ENCODE peak calls at places on chromosomes 16 and 17, in nine cellular contexts. J, B, S, Q, L, Z, Y, U and G are unnamed samples.

GRCh38 chr17:61416540-61417363 is 17.1 kb downstream of the TBX2 start:
- DNase-seq in S (peak; percentile 87), Y (peak; percentile 90), L (peak; percentile 81), B (peak; percentile 90), Q (peak; percentile 81), J (peak; percentile 89), U (no peak), Z (peak; percentile 97), G (peak; percentile 84)

GRCh38 chr16:72566174-72566573 is 394.2 kb upstream of the PMFBP1 start:
- DNase-seq in B (no peak), J (no peak), Z (no peak), L (no peak), Q (no peak), Y (no peak), U (no peak), S (no peak), G (no peak)

GRCh38 chr16:73057369-73058210 is 9.7 kb upstream of the ZFHX3 start:
- DNase-seq in Z (peak; percentile 61), U (no peak), L (no peak), S (peak; percentile 47), Y (peak; percentile 48), Q (peak; percentile 39), J (peak; percentile 36), B (no peak), G (no peak)

GRCh38 chr17:37789166-37789565 is 44.3 kb upstream of the HNF1B start:
- DNase-seq in Y (no peak), L (no peak), Z (no peak), B (no peak), U (no peak), S (no peak), Q (no peak), J (no peak), G (no peak)

GRCh38 chr17:48561894-48562810 is 16.0 kb downstream of the HOXB4 start:
- DNase-seq in U (no peak), Q (no peak), J (no peak), Z (no peak), Y (no peak), B (no peak), S (no peak), L (no peak), G (no peak)

GRCh38 chr16:57648125-57648524 is 19.7 kb downstream of the ADGRG1 start:
- DNase-seq in S (no peak), B (no peak), J (no peak), Z (no peak), L (no peak), U (no peak), Q (no peak), Y (no peak), G (no peak)

GRCh38 chr17:39939588-39940419 is 12.3 kb downstream of the LRRC3C start:
- DNase-seq in Q (peak; percentile 95), S (peak; percentile 75), Z (no peak), L (peak; percentile 87), B (no peak), Y (no peak), U (peak; percentile 72), J (peak; percentile 96), G (peak; percentile 96)

GRCh38 chr17:69761767-69762321 is 313.2 kb upstream of the KCNJ16 start:
- DNase-seq in J (peak; percentile 97), Q (peak; percentile 97), Y (no peak), B (no peak), L (peak; percentile 85), U (peak; percentile 93), S (peak; percentile 88), Z (no peak), G (peak; percentile 95)

GRCh38 chr16:59907671-59908070 is 1173.6 kb upstream of the GOT2 start:
- DNase-seq in S (no peak), U (no peak), J (no peak), L (no peak), Z (peak; percentile 30), Q (no peak), B (no peak), Y (no peak), G (no peak)

GRCh38 chr17:76390003-76390421 is 5.6 kb downstream of the SPHK1 start:
- DNase-seq in Y (no peak), Z (peak; percentile 64), Q (no peak), S (no peak), B (no peak), J (peak; percentile 47), U (no peak), L (no peak), G (no peak)

GRCh38 chr17:77489898-77490265 is 349.1 kb downstream of the SEC14L1 start:
- DNase-seq in S (no peak), Y (peak; percentile 92), Q (no peak), L (no peak), U (no peak), B (peak; percentile 71), J (peak; percentile 29), Z (no peak), G (peak; percentile 33)

GRCh38 chr17:77487211-77487629 is 346.5 kb downstream of the SEC14L1 start:
- DNase-seq in J (no peak), L (no peak), Y (peak; percentile 8), Q (no peak), B (peak; percentile 57), U (no peak), S (no peak), Z (no peak), G (no peak)

GRCh38 chr17:77489239-77489897 is 348.6 kb downstream of the SEC14L1 start:
- DNase-seq in Q (no peak), Z (no peak), Y (peak; percentile 15), B (peak; percentile 59), U (no peak), L (no peak), J (no peak), S (no peak), G (no peak)

GRCh38 chr17:77488531-77489238 is 347.9 kb downstream of the SEC14L1 start:
- DNase-seq in Y (peak; percentile 17), L (no peak), Z (no peak), S (no peak), U (no peak), B (peak; percentile 76), Q (no peak), J (no peak), G (no peak)

GRCh38 chr17:77487677-77488530 is 347.1 kb downstream of the SEC14L1 start:
- DNase-seq in L (no peak), Y (peak; percentile 13), Q (no peak), J (no peak), S (no peak), B (peak; percentile 49), U (no peak), Z (no peak), G (no peak)
- TF ChIP-seq CTCF in L (no peak), Y (no peak), Q (no peak), J (no peak), S (no peak), B (no peak), U (no peak), Z (no peak), G (no peak)

GRCh38 chr16:30376508-30376907 is 1.9 kb downstream of the MYL11 start:
- DNase-seq in S (no peak), Y (no peak), B (no peak), Z (no peak), L (no peak), Q (no peak), U (no peak), J (no peak), G (no peak)
- H3K4me3 ChIP-seq in S (no peak overlapping the region), Y (no peak overlapping the region), B (no peak overlapping the region), Z (no peak overlapping the region), L (no peak overlapping the region), Q (no peak overlapping the region), U (no peak overlapping the region), J (no peak overlapping the region), G (no peak overlapping the region)

GRCh38 chr16:19711643-19712042 is 6.4 kb downstream of the KNOP1 start:
- DNase-seq in L (no peak), U (no peak), Q (no peak), Y (no peak), S (no peak), J (no peak), Z (no peak), B (no peak), G (no peak)

GRCh38 chr16:19712418-19713058 is 5.5 kb downstream of the KNOP1 start:
- DNase-seq in Z (no peak), S (no peak), Y (no peak), L (no peak), U (no peak), Q (no peak), B (no peak), J (no peak), G (no peak)

GRCh38 chr16:19710191-19710908 is 7.7 kb downstream of the KNOP1 start:
- DNase-seq in Y (no peak), Z (no peak), B (no peak), U (no peak), Q (no peak), S (no peak), J (no peak), L (no peak), G (no peak)

GRCh38 chr16:19709381-19710136 is 8.5 kb downstream of the KNOP1 start:
- DNase-seq in Y (no peak), Q (no peak), B (no peak), Z (no peak), J (no peak), U (no peak), S (no peak), L (no peak), G (no peak)

DNA sequence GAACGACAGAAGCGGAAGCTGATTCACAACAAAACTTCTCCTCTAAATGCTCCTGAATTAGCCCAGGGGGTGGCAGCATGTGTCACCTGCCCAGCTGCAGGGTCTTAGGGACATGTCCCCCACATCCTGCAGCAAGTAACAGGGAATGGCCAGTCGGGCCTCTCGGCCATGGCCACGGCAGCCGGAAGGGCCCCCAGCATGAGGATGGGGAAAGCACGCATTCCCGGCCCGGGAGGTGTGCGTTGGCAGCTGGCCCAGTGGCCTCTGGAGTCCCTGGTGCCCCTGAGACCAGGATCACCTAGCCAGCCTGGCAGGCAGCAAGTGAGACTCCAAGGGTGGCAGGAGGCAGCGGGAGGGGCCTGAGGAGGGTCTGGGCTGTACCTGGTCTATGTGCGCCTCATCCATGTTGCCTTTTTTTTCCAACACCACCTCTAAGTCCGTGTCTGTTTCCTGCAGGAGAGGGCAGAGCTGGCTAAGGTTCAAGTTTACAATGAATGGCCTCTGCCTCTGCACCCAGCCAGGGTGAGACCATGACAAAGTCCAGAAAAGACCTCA is 7.0 kb downstream of the KNOP1 start:
- DNase-seq in Q (no peak), B (no peak), Y (no peak), J (no peak), U (no peak), S (no peak), Z (no peak), L (no peak), G (no peak)
- TF ChIP-seq CTCF in Q (no peak), B (no peak), Y (no peak), J (no peak), U (no peak), S (no peak), Z (no peak), L (no peak), G (no peak)

GRCh38 chr17:54982399-54982798 is 13.8 kb downstream of the STXBP4 start:
- DNase-seq in Z (no peak), Q (peak; percentile 78), B (no peak), Y (no peak), J (peak; percentile 91), U (no peak), S (peak; percentile 84), L (peak; percentile 72), G (peak; percentile 76)
- H3K4me3 ChIP-seq in Z (no peak overlapping the region), Q (no peak overlapping the region), B (no peak overlapping the region), Y (no peak overlapping the region), J (no peak overlapping the region), U (no peak overlapping the region), S (no peak overlapping the region), L (no peak overlapping the region), G (no peak overlapping the region)

GRCh38 chr16:50839920-50840729 is 98.2 kb downstream of the CYLD start:
- DNase-seq in U (no peak), Z (no peak), Q (no peak), L (no peak), Y (no peak), J (no peak), S (no peak), B (no peak), G (no peak)
- TF ChIP-seq CTCF in U (no peak), Z (no peak), Q (no peak), L (no peak), Y (no peak), J (no peak), S (no peak), B (no peak), G (no peak)